ENCODE peak calls at places on chromosome 13, in four cellular contexts. F is heart right ventricle, M is SJSA1, T is ovary. P is an unnamed sample.

GRCh38 chr13:48950507-48950886 is 25.2 kb upstream of the FNDC3A start:
- DNase-seq in M (no peak), T (no peak), F (no peak), P (no peak)

GRCh38 chr13:31105020-31105800 is 56.5 kb downstream of the HSPH1 start:
- DNase-seq in F (no peak), M (no peak), T (no peak), P (no peak)

GRCh38 chr13:30654430-30654829 is 36.7 kb downstream of the USPL1 start:
- DNase-seq in T (no peak), F (no peak), M (no peak), P (no peak)

GRCh38 chr13:105290596-105290995 is 1244.9 kb downstream of the EFNB2 start:
- DNase-seq in M (no peak), F (no peak), T (no peak), P (no peak)

GRCh38 chr13:47679391-47679790 is 321.7 kb downstream of the SUCLA2 start:
- DNase-seq in T (no peak), F (no peak), M (no peak), P (no peak)

GRCh38 chr13:62710766-62711165 is 1295.1 kb upstream of the PCDH20 start:
- DNase-seq in T (no peak), F (no peak), M (no peak), P (no peak)

GRCh38 chr13:48844676-48845075 is 131.0 kb upstream of the FNDC3A start:
- DNase-seq in F (no peak), T (no peak), M (no peak), P (no peak)

GRCh38 chr13:114164027-114164426 is 15.0 kb upstream of the CFAP97D2 start:
- DNase-seq in M (no peak), T (no peak), F (no peak), P (no peak)

GRCh38 chr13:51613535-51613934 is 29.3 kb downstream of the WDFY2 start:
- DNase-seq in M (no peak), T (no peak), F (no peak), P (no peak)

GRCh38 chr13:96089749-96090239 is at the start of gene HS6ST3:
- DNase-seq in M (peak), F (peak), T (peak), P (peak)

GRCh38 chr13:113980489-113981064 is 6.7 kb upstream of the C13orf46 start:
- DNase-seq in T (no peak), M (no peak), F (no peak), P (peak)

GRCh38 chr13:29754486-29754806 is 96.0 kb downstream of the UBL3 start:
- DNase-seq in T (no peak), F (no peak), M (peak), P (no peak)

GRCh38 chr13:63438951-63439350 is 2023.3 kb upstream of the PCDH20 start:
- DNase-seq in M (no peak), F (no peak), T (no peak), P (no peak)

GRCh38 chr13:59790626-59791025 is 373.1 kb downstream of the DIAPH3 start:
- DNase-seq in M (peak), T (no peak), F (no peak), P (no peak)

GRCh38 chr13:110216403-110217041 is 90.4 kb downstream of the COL4A1 start:
- DNase-seq in T (no peak), F (no peak), M (no peak), P (no peak)

GRCh38 chr13:100203696-100204367 is 114.9 kb downstream of the PCCA start:
- DNase-seq in F (no peak), M (peak), T (no peak), P (no peak)

GRCh38 chr13:23868521-23868920 is 20.7 kb downstream of the MIPEP start:
- DNase-seq in T (no peak), F (no peak), M (no peak), P (no peak)

GRCh38 chr13:48078251-48078656 is 16.6 kb downstream of the MED4 start:
- DNase-seq in F (no peak), M (no peak), T (no peak), P (no peak)

GRCh38 chr13:97194473-97194872 is 27.7 kb upstream of the MBNL2 start:
- DNase-seq in T (no peak), M (peak), F (no peak), P (no peak)

GRCh38 chr13:37869756-37870488 is at the start of gene TRPC4:
- DNase-seq in T (peak), F (peak), M (peak), P (peak)

GRCh38 chr13:94515352-94515751 is 35.9 kb upstream of the DCT start:
- DNase-seq in T (no peak), M (no peak), F (no peak), P (no peak)

GRCh38 chr13:110231348-110232047 is 75.5 kb downstream of the COL4A1 start:
- DNase-seq in M (no peak), F (no peak), T (no peak), P (no peak)

GRCh38 chr13:96898212-96898611 is 96.1 kb downstream of the OXGR1 start:
- DNase-seq in F (no peak), T (no peak), M (no peak), P (no peak)

GRCh38 chr13:85847012-85847411 is 47.8 kb upstream of the SLITRK6 start:
- DNase-seq in T (no peak), M (no peak), F (no peak), P (no peak)

GRCh38 chr13:100508391-100508790 is 80.2 kb downstream of the GGACT start:
- DNase-seq in M (no peak), F (no peak), T (no peak), P (no peak)

GRCh38 chr13:43934273-43934672 is 54.6 kb downstream of the LACC1 start:
- DNase-seq in F (no peak), T (no peak), M (no peak), P (no peak)

GRCh38 chr13:109408596-109409382 is 377.6 kb downstream of the IRS2 start:
- DNase-seq in F (no peak), M (no peak), T (no peak), P (no peak)

GRCh38 chr13:114071991-114072390 is 60.4 kb downstream of the RASA3 start:
- DNase-seq in T (no peak), M (no peak), F (no peak), P (no peak)

GRCh38 chr13:28531195-28531955 is 36.4 kb upstream of the FLT1 start:
- DNase-seq in F (peak), M (peak), T (no peak), P (peak)

GRCh38 chr13:50080856-50081105 is 65.5 kb downstream of the KCNRG start:
- DNase-seq in T (no peak), M (no peak), F (no peak), P (no peak)

GRCh38 chr13:27054760-27055159 is 116.9 kb downstream of the USP12 start:
- DNase-seq in M (no peak), F (no peak), T (no peak), P (no peak)

GRCh38 chr13:105035092-105035491 is 1500.4 kb downstream of the EFNB2 start:
- DNase-seq in F (no peak), M (no peak), T (no peak), P (no peak)

GRCh38 chr13:87884874-87885273 is 213.7 kb downstream of the SLITRK5 start:
- DNase-seq in F (no peak), M (no peak), T (no peak), P (no peak)

GRCh38 chr13:40986328-40986856 is 32.7 kb downstream of the ELF1 start:
- DNase-seq in F (no peak), M (no peak), T (no peak), P (no peak)
- H3K27ac ChIP-seq in F (peak), M (no peak), T (no peak), P (peak)

GRCh38 chr13:73548444-73548843 is 489.6 kb downstream of the KLF5 start:
- DNase-seq in M (no peak), T (no peak), F (no peak), P (no peak)
- H3K27ac ChIP-seq in M (no peak), T (no peak), F (no peak), P (no peak)

GRCh38 chr13:53010374-53011105 is 18.1 kb upstream of the OLFM4 start:
- DNase-seq in M (no peak), F (no peak), T (no peak), P (no peak)
- H3K27ac ChIP-seq in M (no peak), F (no peak), T (no peak), P (no peak)

DNA sequence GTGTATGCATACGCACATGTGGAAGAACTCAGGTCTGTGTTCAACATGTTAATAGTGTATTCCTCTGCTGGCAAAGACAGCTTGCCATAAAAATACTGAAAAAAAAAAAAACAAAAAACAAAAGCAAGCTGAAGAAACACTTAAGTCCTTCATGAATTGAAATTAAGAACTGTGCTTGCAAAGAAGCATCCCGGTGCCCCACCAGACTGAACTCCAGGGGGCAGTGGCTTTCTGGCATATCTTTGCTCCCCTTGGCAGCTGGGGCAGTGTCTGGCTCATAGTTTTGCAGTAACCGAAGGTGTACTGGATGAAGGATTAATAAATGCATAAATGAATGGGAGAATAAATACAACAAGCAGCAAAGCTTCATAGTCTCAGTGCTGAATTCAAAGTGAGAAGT is 187.6 kb downstream of the LHFPL6 start:
- DNase-seq in F (peak), M (peak), T (peak), P (peak)
- H3K27ac ChIP-seq in F (peak), M (no peak), T (no peak), P (peak)

GRCh38 chr13:102399791-102400618 is 1.8 kb downstream of the FGF14 start:
- DNase-seq in F (peak), T (no peak), M (no peak), P (peak)

GRCh38 chr13:102395939-102396338 is 5.9 kb downstream of the FGF14 start:
- DNase-seq in F (no peak), T (no peak), M (no peak), P (no peak)

GRCh38 chr13:102392810-102393209 is 9.0 kb downstream of the FGF14 start:
- DNase-seq in T (no peak), M (no peak), F (no peak), P (no peak)

GRCh38 chr13:102394158-102395053 is 7.4 kb downstream of the FGF14 start:
- DNase-seq in M (peak), F (peak), T (peak), P (peak)

DNA sequence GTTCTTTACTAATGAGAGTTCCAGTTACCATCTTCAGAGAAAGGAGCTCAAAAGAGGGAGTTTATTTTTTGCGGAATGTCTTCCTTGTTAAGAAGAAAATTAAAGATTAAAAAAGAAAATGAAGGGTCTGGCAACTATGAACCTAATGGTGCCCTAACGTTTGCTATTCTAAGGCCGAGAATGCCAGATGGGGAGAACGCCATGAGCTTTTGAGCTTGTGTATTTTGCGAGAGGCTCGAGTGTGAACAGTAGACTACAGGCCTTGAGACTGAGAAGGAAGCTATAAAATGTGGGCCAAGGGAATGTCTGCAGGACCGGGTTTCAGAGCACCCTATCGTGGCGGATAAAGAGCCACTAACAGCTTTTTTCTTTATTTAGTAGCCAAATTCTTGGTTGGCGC is 6.7 kb downstream of the FGF14 start:
- DNase-seq in T (no peak), M (no peak), F (no peak), P (no peak)
- H3K27ac ChIP-seq in T (no peak), M (no peak), F (peak), P (peak)

GRCh38 chr13:79457390-79457789 is 23.6 kb upstream of the NDFIP2 start:
- DNase-seq in F (no peak), T (no peak), M (no peak), P (no peak)
- H3K27ac ChIP-seq in F (no peak), T (no peak), M (no peak), P (no peak)

DNA sequence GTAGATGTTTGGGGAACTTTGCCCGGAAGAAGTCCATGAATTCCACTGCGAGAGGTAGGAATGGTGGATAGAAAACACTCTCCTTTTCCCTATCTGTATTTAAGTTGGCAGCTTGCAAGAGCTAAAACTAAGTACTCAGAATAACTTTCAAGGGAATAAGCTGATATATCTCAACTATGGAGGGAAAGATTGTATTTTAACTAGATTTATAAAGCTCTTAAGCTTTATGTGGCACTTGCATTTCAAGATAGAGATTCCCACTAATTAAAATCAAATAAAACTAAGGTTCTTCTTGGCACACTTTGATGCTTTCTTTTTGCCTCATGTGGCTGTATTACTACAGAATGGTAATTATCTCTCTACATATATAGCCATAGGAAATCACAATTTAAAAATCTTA is 149.7 kb upstream of the STARD13 start:
- DNase-seq in T (no peak), F (no peak), M (no peak), P (no peak)
- H3K27ac ChIP-seq in T (no peak), F (no peak), M (no peak), P (no peak)

GRCh38 chr13:112774829-112775565 is 85.2 kb downstream of the ATP11A start:
- DNase-seq in T (peak), M (no peak), F (no peak), P (no peak)
- H3K27ac ChIP-seq in T (no peak), M (no peak), F (no peak), P (no peak)

GRCh38 chr13:108212901-108213300 is 2.4 kb downstream of the LIG4 start:
- DNase-seq in T (no peak), F (no peak), M (no peak), P (no peak)

GRCh38 chr13:108218044-108218974 is at the start of gene ABHD13:
- DNase-seq in T (peak), M (peak), F (peak), P (peak)

GRCh38 chr13:108215428-108215827 is at the start of gene LIG4:
- DNase-seq in F (peak), T (peak), M (peak), P (peak)

GRCh38 chr13:108213946-108214345 is 1.4 kb downstream of the LIG4 start:
- DNase-seq in M (peak), F (no peak), T (no peak), P (no peak)

GRCh38 chr13:108214511-108215383 is 589 bp downstream of the LIG4 start:
- DNase-seq in T (no peak), F (peak), M (no peak), P (peak)
- H3K27ac ChIP-seq in T (no peak), F (no peak), M (no peak), P (peak)